ENCODE peak calls at places on chromosome 1, in seven cellular contexts. B is pulmonary artery endothelial cell; C is activated naive CD8-positive, alpha-beta T cell treated with anti-CD3 and anti-CD28 coated beads, Interleukin-2, amount 50 U/mL, for 16 hours; L is amygdala; I is hepatic stellate cell; V is fibroblast of pulmonary artery; F is stimulated activated CD4-positive, alpha-beta T cell treated with anti-CD3 and anti-CD28 coated beads, TNF-alpha, amount 100 ng/mL, for 24 hours. S is an unnamed sample.

GRCh38 chr1:37793773-37794371 is at the start of gene MANEAL:
- DNase-seq in F (no peak), I (peak; percentile 81), V (peak; percentile 57), L (peak; percentile 10), B (no peak), C (no peak), S (peak; percentile 68)

GRCh38 chr1:84037758-84038611 is 39.1 kb upstream of the TTLL7 start:
- DNase-seq in B (no peak), C (no peak), V (no peak), L (no peak), I (no peak), F (no peak), S (no peak)

GRCh38 chr1:112524251-112524650 is 15.5 kb downstream of the WNT2B start:
- DNase-seq in C (no peak), V (peak; percentile 81), B (no peak), L (no peak), F (no peak), I (no peak), S (no peak)

GRCh38 chr1:45299981-45300668 is 26.6 kb upstream of the HPDL start:
- DNase-seq in V (peak; percentile 91), L (peak; percentile 6), C (no peak), I (peak; percentile 69), B (peak; percentile 51), F (peak; percentile 22), S (peak; percentile 69)

GRCh38 chr1:67053535-67053784 is 488 bp downstream of the SLC35D1 start:
- DNase-seq in B (no peak), I (peak; percentile 61), L (no peak), V (no peak), F (no peak), C (no peak), S (peak; percentile 44)

GRCh38 chr1:193625255-193625654 is 438.8 kb upstream of the B3GALT2 start:
- DNase-seq in F (no peak), I (no peak), C (no peak), B (no peak), V (no peak), L (no peak), S (no peak)

GRCh38 chr1:199272690-199273089 is 633.9 kb downstream of the PTPRC start:
- DNase-seq in F (no peak), B (peak; percentile 94), C (no peak), V (peak; percentile 94), L (no peak), I (peak; percentile 63), S (no peak)

GRCh38 chr1:43699281-43699680 is 8.1 kb upstream of the ST3GAL3 start:
- DNase-seq in C (no peak), L (no peak), F (no peak), B (no peak), V (no peak), I (no peak), S (no peak)

GRCh38 chr1:37931148-37931492 is 15.7 kb downstream of the INPP5B start:
- DNase-seq in I (no peak), L (no peak), C (no peak), B (no peak), V (no peak), F (no peak), S (no peak)

GRCh38 chr1:88800382-88801051 is 90.8 kb downstream of the GTF2B start:
- DNase-seq in F (peak; percentile 21), C (no peak), L (no peak), V (peak; percentile 51), B (no peak), I (peak; percentile 11), S (peak; percentile 59)

GRCh38 chr1:40798366-40799310 is 15.1 kb downstream of the KCNQ4 start:
- DNase-seq in V (no peak), L (no peak), B (no peak), C (no peak), F (no peak), I (no peak), S (no peak)

GRCh38 chr1:84997667-84998600 is 1.0 kb upstream of the MCOLN2 start:
- DNase-seq in C (no peak), F (no peak), B (no peak), I (peak; percentile 30), L (no peak), V (peak; percentile 6), S (no peak)

GRCh38 chr1:181172082-181172481 is 83.6 kb downstream of the IER5 start:
- DNase-seq in C (no peak), V (no peak), B (no peak), L (no peak), F (no peak), I (no peak), S (no peak)

GRCh38 chr1:221961532-221962292 is 219.8 kb upstream of the DUSP10 start:
- DNase-seq in L (no peak), V (peak; percentile 41), I (peak; percentile 33), F (peak; percentile 13), B (no peak), C (no peak), S (peak; percentile 85)

GRCh38 chr1:3186526-3186921 is 117.5 kb downstream of the PRDM16 start:
- DNase-seq in C (no peak), F (no peak), I (peak; percentile 97), V (peak; percentile 18), B (no peak), L (no peak), S (no peak)

GRCh38 chr1:78526496-78526895 is 35.7 kb downstream of the PTGFR start:
- DNase-seq in C (no peak), F (no peak), V (no peak), B (no peak), L (no peak), I (no peak), S (no peak)

GRCh38 chr1:36323636-36324321 is at the start of gene EVA1B:
- DNase-seq in B (peak; percentile 41), V (peak; percentile 84), I (peak; percentile 88), L (no peak), F (no peak), C (no peak), S (peak; percentile 65)

GRCh38 chr1:111831153-111831552 is 75.5 kb downstream of the DDX20 start:
- DNase-seq in F (no peak), V (no peak), B (no peak), I (no peak), C (no peak), L (no peak), S (no peak)

GRCh38 chr1:84759756-84760155 is 69.5 kb upstream of the SSX2IP start:
- DNase-seq in C (no peak), F (no peak), L (no peak), B (no peak), I (no peak), V (no peak), S (no peak)

GRCh38 chr1:234154320-234155251 is 218.7 kb upstream of the COA6 start:
- DNase-seq in B (peak; percentile 20), V (peak; percentile 77), F (peak; percentile 22), L (no peak), I (peak; percentile 38), C (no peak), S (peak; percentile 76)

GRCh38 chr1:225155555-225155954 is 226.1 kb downstream of the DNAH14 start:
- DNase-seq in C (no peak), B (no peak), L (no peak), F (no peak), V (no peak), I (no peak), S (no peak)

GRCh38 chr1:157306896-157307295 is 168.7 kb upstream of the ETV3 start:
- DNase-seq in V (no peak), L (no peak), B (no peak), I (no peak), C (no peak), F (no peak), S (no peak)

GRCh38 chr1:201254625-201255469 is 28.5 kb upstream of the PKP1 start:
- DNase-seq in B (no peak), C (peak; percentile 38), I (peak; percentile 82), L (peak; percentile 14), F (peak; percentile 47), V (peak; percentile 41), S (peak; percentile 57)

GRCh38 chr1:226891846-226892533 is 21.6 kb downstream of the PSEN2 start:
- DNase-seq in I (peak; percentile 82), C (no peak), V (peak; percentile 72), F (no peak), B (no peak), L (no peak), S (no peak)

GRCh38 chr1:28887418-28887834 is 26.9 kb upstream of the EPB41 start:
- DNase-seq in F (no peak), L (no peak), I (peak; percentile 36), B (no peak), C (no peak), V (no peak), S (peak; percentile 20)

GRCh38 chr1:44616991-44617702 is 57.1 kb downstream of the TMEM53 start:
- DNase-seq in B (no peak), L (peak; percentile 18), I (peak; percentile 84), C (no peak), F (no peak), V (peak; percentile 8), S (no peak)

GRCh38 chr1:37794372-37795339 is 1.0 kb downstream of the MANEAL start:
- DNase-seq in F (no peak), C (no peak), L (peak; percentile 4), V (no peak), I (no peak), B (no peak), S (peak; percentile 31)

GRCh38 chr1:169124459-169124858 is 18.0 kb downstream of the ATP1B1 start:
- DNase-seq in I (no peak), B (no peak), F (no peak), V (no peak), C (no peak), L (no peak), S (no peak)

GRCh38 chr1:248849152-248849551 is 9.7 kb downstream of the ZNF692 start:
- DNase-seq in V (no peak), F (no peak), C (no peak), I (no peak), B (no peak), L (no peak), S (no peak)

GRCh38 chr1:100415217-100415778 is 63.0 kb downstream of the CDC14A start:
- DNase-seq in I (no peak), L (no peak), V (no peak), F (no peak), B (no peak), C (no peak), S (no peak)

GRCh38 chr1:111990878-111991760 is 1.7 kb upstream of the KCND3 start:
- DNase-seq in B (no peak), C (no peak), L (peak; percentile 65), V (peak; percentile 33), I (peak; percentile 51), F (no peak), S (no peak)

GRCh38 chr1:100769906-100770646 is 50.5 kb downstream of the VCAM1 start:
- DNase-seq in L (no peak), I (no peak), V (peak; percentile 73), C (no peak), F (no peak), B (peak; percentile 75), S (no peak)

GRCh38 chr1:50419192-50419906 is 3.9 kb downstream of the DMRTA2 start:
- DNase-seq in I (peak; percentile 59), F (no peak), C (no peak), B (no peak), L (no peak), V (no peak), S (no peak)

GRCh38 chr1:150530491-150531159 is 15.1 kb downstream of the FALEC start:
- DNase-seq in V (no peak), L (no peak), F (no peak), B (no peak), I (no peak), C (no peak), S (no peak)

S was measured in MM.1S.